ENCODE peak calls at places on chromosomes 7 and 10, in nine cellular contexts. One of them, this sample, is unnamed.

GRCh38 chr7:149753370-149754233 is 19.8 kb downstream of the ZNF467 start:
- DNase-seq in NCI-H1694: peak
- DNase-seq in AG08395: peak
- DNase-seq in GM04503: no peak
- DNase-seq in HCEC 1CT: peak
- DNase-seq in epithelial cell of proximal tubule: no peak
- DNase-seq in fibroblast of pulmonary artery: peak
- DNase-seq in EL: peak
- DNase-seq in right lobe of liver: no peak
- DNase-seq in this sample: no peak

GRCh38 chr7:42083284-42083683 is 153.7 kb downstream of the GLI3 start:
- DNase-seq in NCI-H1694: no peak
- DNase-seq in AG08395: no peak
- DNase-seq in GM04503: no peak
- DNase-seq in HCEC 1CT: no peak
- DNase-seq in epithelial cell of proximal tubule: no peak
- DNase-seq in fibroblast of pulmonary artery: no peak
- DNase-seq in EL: no peak
- DNase-seq in right lobe of liver: no peak
- DNase-seq in this sample: no peak

GRCh38 chr10:110739811-110740271 is 95.7 kb downstream of the RBM20 start:
- DNase-seq in NCI-H1694: no peak
- DNase-seq in AG08395: no peak
- DNase-seq in GM04503: no peak
- DNase-seq in HCEC 1CT: no peak
- DNase-seq in epithelial cell of proximal tubule: no peak
- DNase-seq in fibroblast of pulmonary artery: no peak
- DNase-seq in EL: peak
- DNase-seq in right lobe of liver: peak
- DNase-seq in this sample: no peak

GRCh38 chr7:4115442-4115841 is 566.7 kb upstream of the FOXK1 start:
- DNase-seq in NCI-H1694: no peak
- DNase-seq in AG08395: no peak
- DNase-seq in GM04503: no peak
- DNase-seq in HCEC 1CT: no peak
- DNase-seq in epithelial cell of proximal tubule: no peak
- DNase-seq in fibroblast of pulmonary artery: no peak
- DNase-seq in EL: no peak
- DNase-seq in right lobe of liver: no peak
- DNase-seq in this sample: no peak

GRCh38 chr7:151299530-151299929 is 42.1 kb upstream of the NUB1 start:
- DNase-seq in NCI-H1694: no peak
- DNase-seq in AG08395: no peak
- DNase-seq in GM04503: no peak
- DNase-seq in HCEC 1CT: no peak
- DNase-seq in epithelial cell of proximal tubule: no peak
- DNase-seq in fibroblast of pulmonary artery: no peak
- DNase-seq in EL: no peak
- DNase-seq in right lobe of liver: no peak
- DNase-seq in this sample: no peak

GRCh38 chr10:49285232-49285631 is 13.7 kb upstream of the C10orf71 start:
- DNase-seq in NCI-H1694: no peak
- DNase-seq in AG08395: no peak
- DNase-seq in GM04503: no peak
- DNase-seq in HCEC 1CT: peak
- DNase-seq in epithelial cell of proximal tubule: no peak
- DNase-seq in fibroblast of pulmonary artery: no peak
- DNase-seq in EL: no peak
- DNase-seq in right lobe of liver: peak
- DNase-seq in this sample: no peak

GRCh38 chr7:17474724-17475344 is 176.4 kb downstream of the AHR start:
- DNase-seq in NCI-H1694: no peak
- DNase-seq in AG08395: no peak
- DNase-seq in GM04503: no peak
- DNase-seq in HCEC 1CT: no peak
- DNase-seq in epithelial cell of proximal tubule: no peak
- DNase-seq in fibroblast of pulmonary artery: no peak
- DNase-seq in EL: no peak
- DNase-seq in right lobe of liver: no peak
- DNase-seq in this sample: no peak

GRCh38 chr10:122786269-122786668 is 59.4 kb downstream of the CUZD1 start:
- DNase-seq in NCI-H1694: no peak
- DNase-seq in AG08395: peak
- DNase-seq in GM04503: no peak
- DNase-seq in HCEC 1CT: no peak
- DNase-seq in epithelial cell of proximal tubule: no peak
- DNase-seq in fibroblast of pulmonary artery: peak
- DNase-seq in EL: peak
- DNase-seq in right lobe of liver: no peak
- DNase-seq in this sample: no peak

GRCh38 chr10:997266-998022 is 9.2 kb downstream of the GTPBP4 start:
- DNase-seq in NCI-H1694: no peak
- DNase-seq in AG08395: no peak
- DNase-seq in GM04503: no peak
- DNase-seq in HCEC 1CT: no peak
- DNase-seq in epithelial cell of proximal tubule: no peak
- DNase-seq in fibroblast of pulmonary artery: no peak
- DNase-seq in EL: no peak
- DNase-seq in right lobe of liver: no peak
- DNase-seq in this sample: no peak

GRCh38 chr7:121609208-121609607 is 213.1 kb upstream of the FAM3C start:
- DNase-seq in NCI-H1694: no peak
- DNase-seq in AG08395: no peak
- DNase-seq in GM04503: no peak
- DNase-seq in HCEC 1CT: no peak
- DNase-seq in epithelial cell of proximal tubule: no peak
- DNase-seq in fibroblast of pulmonary artery: no peak
- DNase-seq in EL: no peak
- DNase-seq in right lobe of liver: no peak
- DNase-seq in this sample: no peak

GRCh38 chr10:91980319-91980718 is 56.7 kb downstream of the BTAF1 start:
- DNase-seq in NCI-H1694: no peak
- DNase-seq in AG08395: no peak
- DNase-seq in GM04503: no peak
- DNase-seq in HCEC 1CT: no peak
- DNase-seq in epithelial cell of proximal tubule: no peak
- DNase-seq in fibroblast of pulmonary artery: no peak
- DNase-seq in EL: no peak
- DNase-seq in right lobe of liver: no peak
- DNase-seq in this sample: no peak